ENCODE peak calls at places on chromosomes 16 and 17, in nine cellular contexts. One of them, this sample, is unnamed.
A peak's percentile ranks its signal among the peaks of the same experiment; 100 is the strongest.

GRCh38 chr16:65224994-65225393 is 103.1 kb upstream of the CDH11 start:
- DNase-seq in pancreas: no peak
- DNase-seq in prostate gland: no peak
- DNase-seq in endodermal cell: no peak
- DNase-seq in brain microvascular endothelial cell: no peak
- DNase-seq in choroid plexus epithelial cell: no peak
- DNase-seq in A549: no peak
- DNase-seq in LNCaP clone FGC: no peak
- DNase-seq in cardiac fibroblast: no peak
- DNase-seq in this sample: no peak

GRCh38 chr17:70327279-70327678 is 157.9 kb downstream of the KCNJ2 start:
- DNase-seq in choroid plexus epithelial cell: no peak
- DNase-seq in brain microvascular endothelial cell: no peak
- DNase-seq in A549: no peak
- DNase-seq in prostate gland: no peak
- DNase-seq in pancreas: no peak
- DNase-seq in LNCaP clone FGC: no peak
- DNase-seq in endodermal cell: no peak
- DNase-seq in cardiac fibroblast: no peak
- DNase-seq in this sample: no peak

GRCh38 chr16:57265850-57266530 is 18.5 kb downstream of the PLLP start:
- DNase-seq in prostate gland: peak; percentile 93
- DNase-seq in LNCaP clone FGC: peak; percentile 63
- DNase-seq in cardiac fibroblast: peak; percentile 60
- DNase-seq in pancreas: peak; percentile 88
- DNase-seq in A549: no peak
- DNase-seq in endodermal cell: no peak
- DNase-seq in brain microvascular endothelial cell: no peak
- DNase-seq in choroid plexus epithelial cell: no peak
- DNase-seq in this sample: no peak

GRCh38 chr17:17900615-17901520 is 64.1 kb upstream of the SREBF1 start:
- DNase-seq in cardiac fibroblast: peak; percentile 98
- DNase-seq in endodermal cell: peak; percentile 52
- DNase-seq in A549: peak; percentile 83
- DNase-seq in pancreas: peak; percentile 50
- DNase-seq in prostate gland: peak; percentile 85
- DNase-seq in choroid plexus epithelial cell: peak; percentile 94
- DNase-seq in LNCaP clone FGC: peak; percentile 65
- DNase-seq in brain microvascular endothelial cell: peak; percentile 89
- DNase-seq in this sample: no peak

GRCh38 chr17:56269509-56269908 is 116.2 kb downstream of the ANKFN1 start:
- DNase-seq in prostate gland: no peak
- DNase-seq in choroid plexus epithelial cell: no peak
- DNase-seq in endodermal cell: no peak
- DNase-seq in pancreas: no peak
- DNase-seq in brain microvascular endothelial cell: no peak
- DNase-seq in cardiac fibroblast: no peak
- DNase-seq in A549: no peak
- DNase-seq in LNCaP clone FGC: no peak
- DNase-seq in this sample: no peak

GRCh38 chr17:47703191-47703591 is 9.2 kb downstream of the TBKBP1 start:
- DNase-seq in endodermal cell: no peak
- DNase-seq in pancreas: no peak
- DNase-seq in LNCaP clone FGC: no peak
- DNase-seq in brain microvascular endothelial cell: no peak
- DNase-seq in choroid plexus epithelial cell: no peak
- DNase-seq in prostate gland: no peak
- DNase-seq in cardiac fibroblast: no peak
- DNase-seq in A549: no peak
- DNase-seq in this sample: no peak

GRCh38 chr16:78297066-78297666 is 197.7 kb downstream of the WWOX start:
- DNase-seq in choroid plexus epithelial cell: no peak
- DNase-seq in prostate gland: no peak
- DNase-seq in pancreas: no peak
- DNase-seq in brain microvascular endothelial cell: no peak
- DNase-seq in cardiac fibroblast: no peak
- DNase-seq in A549: no peak
- DNase-seq in LNCaP clone FGC: no peak
- DNase-seq in endodermal cell: no peak
- DNase-seq in this sample: no peak

GRCh38 chr17:28247671-28248556 is 71.1 kb upstream of the TMEM97 start:
- DNase-seq in choroid plexus epithelial cell: no peak
- DNase-seq in brain microvascular endothelial cell: no peak
- DNase-seq in A549: no peak
- DNase-seq in prostate gland: no peak
- DNase-seq in cardiac fibroblast: no peak
- DNase-seq in pancreas: no peak
- DNase-seq in LNCaP clone FGC: no peak
- DNase-seq in endodermal cell: peak; percentile 73
- DNase-seq in this sample: no peak

GRCh38 chr17:2240541-2240940 is 63.0 kb downstream of the SMG6 start:
- DNase-seq in pancreas: no peak
- DNase-seq in A549: no peak
- DNase-seq in LNCaP clone FGC: no peak
- DNase-seq in choroid plexus epithelial cell: no peak
- DNase-seq in endodermal cell: no peak
- DNase-seq in cardiac fibroblast: peak; percentile 64
- DNase-seq in brain microvascular endothelial cell: no peak
- DNase-seq in prostate gland: no peak
- DNase-seq in this sample: no peak

GRCh38 chr17:50541916-50542688 is 4.9 kb upstream of the SPATA20 start:
- DNase-seq in A549: peak; percentile 96
- DNase-seq in brain microvascular endothelial cell: peak; percentile 60
- DNase-seq in choroid plexus epithelial cell: peak; percentile 71
- DNase-seq in pancreas: peak; percentile 82
- DNase-seq in LNCaP clone FGC: no peak
- DNase-seq in cardiac fibroblast: peak; percentile 83
- DNase-seq in prostate gland: peak; percentile 89
- DNase-seq in endodermal cell: peak; percentile 97
- DNase-seq in this sample: no peak

GRCh38 chr16:27994686-27995085 is 68.8 kb downstream of the GSG1L start:
- DNase-seq in pancreas: no peak
- DNase-seq in brain microvascular endothelial cell: no peak
- DNase-seq in endodermal cell: no peak
- DNase-seq in choroid plexus epithelial cell: no peak
- DNase-seq in A549: no peak
- DNase-seq in LNCaP clone FGC: no peak
- DNase-seq in prostate gland: no peak
- DNase-seq in cardiac fibroblast: no peak
- DNase-seq in this sample: no peak

DNA sequence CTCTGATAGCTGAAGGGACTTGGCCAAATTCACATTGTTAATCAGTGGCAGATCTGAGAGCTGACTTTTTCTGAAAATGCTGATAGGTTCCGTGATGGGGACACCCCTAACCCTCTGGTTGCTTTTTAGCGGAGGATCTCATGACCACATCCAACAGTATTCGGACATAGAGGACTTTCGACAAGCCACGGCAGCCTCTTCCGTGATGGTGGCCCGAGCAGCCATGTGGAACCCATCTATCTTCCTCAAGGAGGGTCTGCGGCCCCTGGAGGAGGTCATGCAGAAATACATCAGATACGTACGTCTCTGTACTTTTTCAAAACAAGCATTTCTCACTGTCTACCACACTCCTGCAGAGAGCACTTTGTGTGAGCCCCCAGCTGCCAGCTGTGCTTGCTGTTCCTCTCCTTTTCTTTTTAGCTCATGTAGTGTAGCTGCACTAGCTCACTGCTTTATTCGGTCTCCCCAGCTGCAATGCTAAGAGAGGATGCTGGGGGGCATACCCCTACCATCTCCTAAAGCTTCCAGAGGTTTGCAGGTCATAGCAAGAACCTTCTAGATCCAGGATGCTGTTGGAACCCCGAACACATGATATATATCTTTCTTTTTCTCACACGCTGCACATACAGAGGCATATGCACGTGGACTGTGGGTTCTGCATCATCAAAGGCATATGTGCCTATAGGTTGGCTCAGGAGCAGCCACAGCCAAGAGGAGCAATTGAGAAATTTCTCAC is 14.2 kb upstream of the NFATC3 start:
- DNase-seq in endodermal cell: no peak
- DNase-seq in brain microvascular endothelial cell: no peak
- DNase-seq in pancreas: no peak
- DNase-seq in cardiac fibroblast: no peak
- DNase-seq in prostate gland: no peak
- DNase-seq in choroid plexus epithelial cell: no peak
- DNase-seq in A549: no peak
- DNase-seq in LNCaP clone FGC: no peak
- DNase-seq in this sample: no peak
- TF ChIP-seq CTCF in endodermal cell: no peak
- TF ChIP-seq CTCF in brain microvascular endothelial cell: no peak
- TF ChIP-seq CTCF in pancreas: no peak
- TF ChIP-seq CTCF in cardiac fibroblast: no peak
- TF ChIP-seq CTCF in prostate gland: no peak
- TF ChIP-seq CTCF in choroid plexus epithelial cell: no peak
- TF ChIP-seq CTCF in A549: no peak
- TF ChIP-seq CTCF in LNCaP clone FGC: no peak
- TF ChIP-seq CTCF in this sample: no peak

DNA sequence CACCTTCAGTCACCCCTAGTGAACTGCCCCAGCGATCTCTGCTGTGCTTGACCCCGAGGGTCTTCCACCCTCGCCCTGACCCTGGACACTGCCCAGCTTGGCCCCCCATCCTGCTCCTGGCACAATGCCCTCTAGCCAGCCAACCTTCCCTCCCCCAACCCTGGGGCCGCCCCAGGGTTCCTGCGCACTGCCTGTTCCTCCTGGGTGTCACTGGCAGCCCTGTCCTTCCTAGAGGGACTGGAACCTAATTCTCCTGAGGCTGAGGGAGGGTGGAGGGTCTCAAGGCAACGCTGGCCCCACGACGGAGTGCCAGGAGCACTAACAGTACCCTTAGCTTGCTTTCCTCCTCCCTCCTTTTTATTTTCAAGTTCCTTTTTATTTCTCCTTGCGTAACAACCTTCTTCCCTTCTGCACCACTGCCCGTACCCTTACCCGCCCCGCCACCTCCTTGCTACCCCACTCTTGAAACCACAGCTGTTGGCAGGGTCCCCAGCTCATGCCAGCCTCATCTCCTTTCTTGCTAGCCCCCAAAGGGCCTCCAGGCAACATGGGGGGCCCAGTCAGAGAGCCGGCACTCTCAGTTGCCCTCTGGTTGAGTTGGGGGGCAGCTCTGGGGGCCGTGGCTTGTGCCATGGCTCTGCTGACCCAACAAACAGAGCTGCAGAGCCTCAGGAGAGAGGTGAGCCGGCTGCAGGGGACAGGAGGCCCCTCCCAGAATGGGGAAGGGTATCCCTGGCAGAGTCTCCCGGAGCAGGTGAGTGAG is at the start of gene TNFSF13:
- DNase-seq in prostate gland: peak; percentile 42
- DNase-seq in cardiac fibroblast: no peak
- DNase-seq in endodermal cell: no peak
- DNase-seq in pancreas: peak; percentile 52
- DNase-seq in LNCaP clone FGC: no peak
- DNase-seq in choroid plexus epithelial cell: no peak
- DNase-seq in brain microvascular endothelial cell: no peak
- DNase-seq in A549: no peak
- DNase-seq in this sample: no peak
- H3K4me3 ChIP-seq in prostate gland: peak within 1 kb of the TSS; percentile 25
- H3K4me3 ChIP-seq in cardiac fibroblast: no peak within 1 kb of the TSS
- H3K4me3 ChIP-seq in endodermal cell: no peak within 1 kb of the TSS
- H3K4me3 ChIP-seq in pancreas: peak within 1 kb of the TSS; percentile 80
- H3K4me3 ChIP-seq in LNCaP clone FGC: peak within 1 kb of the TSS; percentile 56
- H3K4me3 ChIP-seq in choroid plexus epithelial cell: peak within 1 kb of the TSS; percentile 43
- H3K4me3 ChIP-seq in brain microvascular endothelial cell: peak within 1 kb of the TSS; percentile 12
- H3K4me3 ChIP-seq in A549: no peak within 1 kb of the TSS
- H3K4me3 ChIP-seq in this sample: peak within 1 kb of the TSS; percentile 3

GRCh38 chr17:66860204-66860603 is 25.3 kb downstream of the CACNG5 start:
- DNase-seq in A549: no peak
- DNase-seq in brain microvascular endothelial cell: no peak
- DNase-seq in pancreas: no peak
- DNase-seq in endodermal cell: no peak
- DNase-seq in choroid plexus epithelial cell: no peak
- DNase-seq in LNCaP clone FGC: no peak
- DNase-seq in prostate gland: no peak
- DNase-seq in cardiac fibroblast: no peak
- DNase-seq in this sample: no peak

GRCh38 chr17:66850692-66851091 is 15.8 kb downstream of the CACNG5 start:
- DNase-seq in LNCaP clone FGC: no peak
- DNase-seq in choroid plexus epithelial cell: peak; percentile 19
- DNase-seq in brain microvascular endothelial cell: no peak
- DNase-seq in endodermal cell: no peak
- DNase-seq in prostate gland: no peak
- DNase-seq in pancreas: no peak
- DNase-seq in A549: no peak
- DNase-seq in cardiac fibroblast: peak; percentile 6
- DNase-seq in this sample: no peak

GRCh38 chr17:66849851-66850580 is 15.1 kb downstream of the CACNG5 start:
- DNase-seq in A549: no peak
- DNase-seq in pancreas: no peak
- DNase-seq in brain microvascular endothelial cell: no peak
- DNase-seq in prostate gland: no peak
- DNase-seq in cardiac fibroblast: no peak
- DNase-seq in LNCaP clone FGC: no peak
- DNase-seq in choroid plexus epithelial cell: no peak
- DNase-seq in endodermal cell: no peak
- DNase-seq in this sample: no peak

GRCh38 chr17:66858182-66859083 is 23.5 kb downstream of the CACNG5 start:
- DNase-seq in cardiac fibroblast: no peak
- DNase-seq in pancreas: no peak
- DNase-seq in LNCaP clone FGC: no peak
- DNase-seq in brain microvascular endothelial cell: no peak
- DNase-seq in A549: no peak
- DNase-seq in choroid plexus epithelial cell: no peak
- DNase-seq in endodermal cell: peak; percentile 64
- DNase-seq in prostate gland: no peak
- DNase-seq in this sample: no peak

GRCh38 chr17:66855204-66855603 is 20.3 kb downstream of the CACNG5 start:
- DNase-seq in brain microvascular endothelial cell: no peak
- DNase-seq in LNCaP clone FGC: no peak
- DNase-seq in A549: no peak
- DNase-seq in prostate gland: no peak
- DNase-seq in endodermal cell: peak; percentile 88
- DNase-seq in choroid plexus epithelial cell: no peak
- DNase-seq in pancreas: no peak
- DNase-seq in cardiac fibroblast: no peak
- DNase-seq in this sample: no peak
- TF ChIP-seq CTCF in brain microvascular endothelial cell: peak; percentile 47
- TF ChIP-seq CTCF in LNCaP clone FGC: peak; percentile 26
- TF ChIP-seq CTCF in A549: peak; percentile 16
- TF ChIP-seq CTCF in prostate gland: no peak
- TF ChIP-seq CTCF in endodermal cell: peak; percentile 74
- TF ChIP-seq CTCF in choroid plexus epithelial cell: peak; percentile 18
- TF ChIP-seq CTCF in pancreas: no peak
- TF ChIP-seq CTCF in cardiac fibroblast: peak; percentile 41
- TF ChIP-seq CTCF in this sample: peak; percentile 54

GRCh38 chr17:79741751-79742588 is 11.2 kb downstream of the ENPP7 start:
- DNase-seq in choroid plexus epithelial cell: peak; percentile 56
- DNase-seq in A549: peak; percentile 93
- DNase-seq in LNCaP clone FGC: no peak
- DNase-seq in endodermal cell: peak; percentile 99
- DNase-seq in brain microvascular endothelial cell: peak; percentile 26
- DNase-seq in prostate gland: peak; percentile 62
- DNase-seq in pancreas: peak; percentile 68
- DNase-seq in cardiac fibroblast: peak; percentile 56
- DNase-seq in this sample: no peak
- H3K4me3 ChIP-seq in choroid plexus epithelial cell: no peak overlapping the region
- H3K4me3 ChIP-seq in A549: peak overlapping the region; percentile 36
- H3K4me3 ChIP-seq in LNCaP clone FGC: peak overlapping the region; percentile 41
- H3K4me3 ChIP-seq in endodermal cell: peak overlapping the region; percentile 53
- H3K4me3 ChIP-seq in brain microvascular endothelial cell: no peak overlapping the region
- H3K4me3 ChIP-seq in prostate gland: no peak overlapping the region
- H3K4me3 ChIP-seq in pancreas: peak overlapping the region; percentile 22
- H3K4me3 ChIP-seq in cardiac fibroblast: no peak overlapping the region
- H3K4me3 ChIP-seq in this sample: no peak overlapping the region

GRCh38 chr16:3760518-3760917 is 43.2 kb upstream of the TRAP1 start:
- DNase-seq in LNCaP clone FGC: no peak
- DNase-seq in cardiac fibroblast: no peak
- DNase-seq in choroid plexus epithelial cell: no peak
- DNase-seq in prostate gland: no peak
- DNase-seq in pancreas: no peak
- DNase-seq in brain microvascular endothelial cell: no peak
- DNase-seq in endodermal cell: no peak
- DNase-seq in A549: no peak
- DNase-seq in this sample: no peak
- TF ChIP-seq CTCF in LNCaP clone FGC: no peak
- TF ChIP-seq CTCF in cardiac fibroblast: no peak
- TF ChIP-seq CTCF in choroid plexus epithelial cell: no peak
- TF ChIP-seq CTCF in prostate gland: no peak
- TF ChIP-seq CTCF in pancreas: no peak
- TF ChIP-seq CTCF in brain microvascular endothelial cell: no peak
- TF ChIP-seq CTCF in endodermal cell: no peak
- TF ChIP-seq CTCF in A549: no peak
- TF ChIP-seq CTCF in this sample: no peak